ENCODE peak calls at places on chromosomes 13 and 19, in five cellular contexts. One of them, this sample, is unnamed.
A peak's percentile ranks its signal among the peaks of the same experiment; 100 is the strongest.

GRCh38 chr19:4539697-4540581 is at the start of gene LRG1:
- DNase-seq in stimulated activated CD4-positive, alpha-beta T cell treated with anti-CD3 and anti-CD28 coated beads, Interleukin-4, amount 100 ng/mL, for 24 hours: no peak
- DNase-seq in mesenchymal stem cell: no peak
- DNase-seq in GM04504: no peak
- DNase-seq in stimulated activated CD8-positive, alpha-beta memory T cell treated with anti-CD3 and anti-CD28 coated beads, Interleukin-15, amount 100 ng/mL, for 24 hours: no peak
- DNase-seq in this sample: no peak

GRCh38 chr19:7492142-7493055 is 3.6 kb upstream of the PEX11G start:
- DNase-seq in GM04504: peak; percentile 34
- DNase-seq in mesenchymal stem cell: peak; percentile 89
- DNase-seq in stimulated activated CD8-positive, alpha-beta memory T cell treated with anti-CD3 and anti-CD28 coated beads, Interleukin-15, amount 100 ng/mL, for 24 hours: no peak
- DNase-seq in stimulated activated CD4-positive, alpha-beta T cell treated with anti-CD3 and anti-CD28 coated beads, Interleukin-4, amount 100 ng/mL, for 24 hours: peak; percentile 44
- DNase-seq in this sample: no peak

GRCh38 chr19:53254451-53255341 is at the start of gene ZNF677:
- DNase-seq in stimulated activated CD8-positive, alpha-beta memory T cell treated with anti-CD3 and anti-CD28 coated beads, Interleukin-15, amount 100 ng/mL, for 24 hours: peak; percentile 41
- DNase-seq in mesenchymal stem cell: peak; percentile 76
- DNase-seq in stimulated activated CD4-positive, alpha-beta T cell treated with anti-CD3 and anti-CD28 coated beads, Interleukin-4, amount 100 ng/mL, for 24 hours: peak; percentile 85
- DNase-seq in GM04504: peak; percentile 71
- DNase-seq in this sample: peak; percentile 94

GRCh38 chr13:111215081-111216047 is 100.3 kb downstream of the ARHGEF7 start:
- DNase-seq in stimulated activated CD8-positive, alpha-beta memory T cell treated with anti-CD3 and anti-CD28 coated beads, Interleukin-15, amount 100 ng/mL, for 24 hours: no peak
- DNase-seq in stimulated activated CD4-positive, alpha-beta T cell treated with anti-CD3 and anti-CD28 coated beads, Interleukin-4, amount 100 ng/mL, for 24 hours: no peak
- DNase-seq in mesenchymal stem cell: no peak
- DNase-seq in GM04504: no peak
- DNase-seq in this sample: no peak

GRCh38 chr19:55540619-55541018 is 3.7 kb upstream of the SBK2 start:
- DNase-seq in stimulated activated CD8-positive, alpha-beta memory T cell treated with anti-CD3 and anti-CD28 coated beads, Interleukin-15, amount 100 ng/mL, for 24 hours: no peak
- DNase-seq in mesenchymal stem cell: no peak
- DNase-seq in GM04504: no peak
- DNase-seq in stimulated activated CD4-positive, alpha-beta T cell treated with anti-CD3 and anti-CD28 coated beads, Interleukin-4, amount 100 ng/mL, for 24 hours: no peak
- DNase-seq in this sample: no peak

GRCh38 chr13:44396963-44397580 is 23.4 kb downstream of the SERP2 start:
- DNase-seq in mesenchymal stem cell: peak; percentile 91
- DNase-seq in stimulated activated CD4-positive, alpha-beta T cell treated with anti-CD3 and anti-CD28 coated beads, Interleukin-4, amount 100 ng/mL, for 24 hours: no peak
- DNase-seq in GM04504: no peak
- DNase-seq in stimulated activated CD8-positive, alpha-beta memory T cell treated with anti-CD3 and anti-CD28 coated beads, Interleukin-15, amount 100 ng/mL, for 24 hours: no peak
- DNase-seq in this sample: no peak

GRCh38 chr19:57363734-57364181 is 407 bp downstream of the TRAPPC2B start:
- DNase-seq in stimulated activated CD4-positive, alpha-beta T cell treated with anti-CD3 and anti-CD28 coated beads, Interleukin-4, amount 100 ng/mL, for 24 hours: no peak
- DNase-seq in mesenchymal stem cell: peak; percentile 53
- DNase-seq in GM04504: no peak
- DNase-seq in stimulated activated CD8-positive, alpha-beta memory T cell treated with anti-CD3 and anti-CD28 coated beads, Interleukin-15, amount 100 ng/mL, for 24 hours: no peak
- DNase-seq in this sample: no peak

GRCh38 chr19:15871570-15871969 is 26.3 kb downstream of the CYP4F2 start:
- DNase-seq in stimulated activated CD8-positive, alpha-beta memory T cell treated with anti-CD3 and anti-CD28 coated beads, Interleukin-15, amount 100 ng/mL, for 24 hours: no peak
- DNase-seq in GM04504: no peak
- DNase-seq in stimulated activated CD4-positive, alpha-beta T cell treated with anti-CD3 and anti-CD28 coated beads, Interleukin-4, amount 100 ng/mL, for 24 hours: no peak
- DNase-seq in mesenchymal stem cell: no peak
- DNase-seq in this sample: no peak

GRCh38 chr19:41541990-41542584 is 33.9 kb upstream of the CEACAM21 start:
- DNase-seq in GM04504: no peak
- DNase-seq in stimulated activated CD4-positive, alpha-beta T cell treated with anti-CD3 and anti-CD28 coated beads, Interleukin-4, amount 100 ng/mL, for 24 hours: peak; percentile 83
- DNase-seq in stimulated activated CD8-positive, alpha-beta memory T cell treated with anti-CD3 and anti-CD28 coated beads, Interleukin-15, amount 100 ng/mL, for 24 hours: peak; percentile 54
- DNase-seq in mesenchymal stem cell: peak; percentile 13
- DNase-seq in this sample: no peak

GRCh38 chr13:70568571-70568970 is 460.3 kb upstream of the KLHL1 start:
- DNase-seq in stimulated activated CD4-positive, alpha-beta T cell treated with anti-CD3 and anti-CD28 coated beads, Interleukin-4, amount 100 ng/mL, for 24 hours: no peak
- DNase-seq in mesenchymal stem cell: peak; percentile 65
- DNase-seq in stimulated activated CD8-positive, alpha-beta memory T cell treated with anti-CD3 and anti-CD28 coated beads, Interleukin-15, amount 100 ng/mL, for 24 hours: no peak
- DNase-seq in GM04504: peak; percentile 3
- DNase-seq in this sample: no peak

GRCh38 chr13:113948034-113948742 is 25.7 kb downstream of the C13orf46 start:
- DNase-seq in stimulated activated CD4-positive, alpha-beta T cell treated with anti-CD3 and anti-CD28 coated beads, Interleukin-4, amount 100 ng/mL, for 24 hours: no peak
- DNase-seq in mesenchymal stem cell: no peak
- DNase-seq in stimulated activated CD8-positive, alpha-beta memory T cell treated with anti-CD3 and anti-CD28 coated beads, Interleukin-15, amount 100 ng/mL, for 24 hours: no peak
- DNase-seq in GM04504: no peak
- DNase-seq in this sample: no peak

GRCh38 chr13:103067751-103068563 is 1.7 kb upstream of the SLC10A2 start:
- DNase-seq in stimulated activated CD8-positive, alpha-beta memory T cell treated with anti-CD3 and anti-CD28 coated beads, Interleukin-15, amount 100 ng/mL, for 24 hours: no peak
- DNase-seq in GM04504: no peak
- DNase-seq in stimulated activated CD4-positive, alpha-beta T cell treated with anti-CD3 and anti-CD28 coated beads, Interleukin-4, amount 100 ng/mL, for 24 hours: no peak
- DNase-seq in mesenchymal stem cell: no peak
- DNase-seq in this sample: no peak

GRCh38 chr13:91184244-91184926 is 163.1 kb upstream of the MIR17HG start:
- DNase-seq in mesenchymal stem cell: peak; percentile 36
- DNase-seq in stimulated activated CD8-positive, alpha-beta memory T cell treated with anti-CD3 and anti-CD28 coated beads, Interleukin-15, amount 100 ng/mL, for 24 hours: no peak
- DNase-seq in stimulated activated CD4-positive, alpha-beta T cell treated with anti-CD3 and anti-CD28 coated beads, Interleukin-4, amount 100 ng/mL, for 24 hours: no peak
- DNase-seq in GM04504: no peak
- DNase-seq in this sample: no peak

GRCh38 chr13:27171244-27171829 is at the start of gene USP12:
- DNase-seq in mesenchymal stem cell: peak; percentile 24
- DNase-seq in GM04504: no peak
- DNase-seq in stimulated activated CD8-positive, alpha-beta memory T cell treated with anti-CD3 and anti-CD28 coated beads, Interleukin-15, amount 100 ng/mL, for 24 hours: peak; percentile 6
- DNase-seq in stimulated activated CD4-positive, alpha-beta T cell treated with anti-CD3 and anti-CD28 coated beads, Interleukin-4, amount 100 ng/mL, for 24 hours: peak; percentile 39
- DNase-seq in this sample: no peak

GRCh38 chr19:23823952-23824389 is 65.3 kb upstream of the ZNF681 start:
- DNase-seq in GM04504: no peak
- DNase-seq in stimulated activated CD4-positive, alpha-beta T cell treated with anti-CD3 and anti-CD28 coated beads, Interleukin-4, amount 100 ng/mL, for 24 hours: no peak
- DNase-seq in stimulated activated CD8-positive, alpha-beta memory T cell treated with anti-CD3 and anti-CD28 coated beads, Interleukin-15, amount 100 ng/mL, for 24 hours: no peak
- DNase-seq in mesenchymal stem cell: peak; percentile 2
- DNase-seq in this sample: no peak

GRCh38 chr13:38753878-38754277 is 67.0 kb downstream of the FREM2 start:
- DNase-seq in GM04504: no peak
- DNase-seq in mesenchymal stem cell: no peak
- DNase-seq in stimulated activated CD4-positive, alpha-beta T cell treated with anti-CD3 and anti-CD28 coated beads, Interleukin-4, amount 100 ng/mL, for 24 hours: no peak
- DNase-seq in stimulated activated CD8-positive, alpha-beta memory T cell treated with anti-CD3 and anti-CD28 coated beads, Interleukin-15, amount 100 ng/mL, for 24 hours: no peak
- DNase-seq in this sample: no peak

This sample was measured in type B pancreatic cell.